ENCODE peak calls at places on chromosome 21, in four cellular contexts. N, H, D and P are unnamed samples.
A peak's percentile ranks its signal among the peaks of the same experiment; 100 is the strongest.

GRCh38 chr21:38136201-38136600 is 120.6 kb upstream of the KCNJ15 start:
- DNase-seq in N (no peak), H (peak; percentile 69), D (no peak), P (no peak)

GRCh38 chr21:43193651-43194302 is 25.0 kb downstream of the CRYAA start:
- DNase-seq in N (no peak), H (peak; percentile 15), D (no peak), P (peak; percentile 41)

GRCh38 chr21:27526451-27526850 is 559.6 kb upstream of the ADAMTS5 start:
- DNase-seq in N (no peak), H (no peak), D (no peak), P (no peak)

GRCh38 chr21:36429672-36430546 is 44.7 kb downstream of the CHAF1B start:
- DNase-seq in N (peak; percentile 84), H (peak; percentile 81), D (peak; percentile 95), P (peak; percentile 97)

GRCh38 chr21:39348040-39348354 is 891 bp downstream of the HMGN1 start:
- DNase-seq in N (no peak), H (no peak), D (no peak), P (no peak)

GRCh38 chr21:45577806-45578801 is 35.9 kb upstream of the SLC19A1 start:
- DNase-seq in N (no peak), H (peak; percentile 82), D (no peak), P (no peak)

GRCh38 chr21:24045775-24046215 is 1561.5 kb downstream of the MRPL39 start:
- DNase-seq in N (peak; percentile 18), H (peak; percentile 22), D (no peak), P (no peak)

GRCh38 chr21:21559285-21560045 is 561.3 kb downstream of the NCAM2 start:
- DNase-seq in N (no peak), H (no peak), D (no peak), P (no peak)

GRCh38 chr21:24310780-24311179 is 1296.5 kb downstream of the MRPL39 start:
- DNase-seq in N (no peak), H (no peak), D (no peak), P (no peak)

GRCh38 chr21:16377857-16378256 is 648.1 kb downstream of the USP25 start:
- DNase-seq in N (no peak), H (no peak), D (no peak), P (no peak)

GRCh38 chr21:27645285-27645684 is 678.4 kb upstream of the ADAMTS5 start:
- DNase-seq in N (no peak), H (no peak), D (no peak), P (no peak)

GRCh38 chr21:17451364-17451869 is 61.4 kb upstream of the CXADR start:
- DNase-seq in N (no peak), H (peak; percentile 29), D (peak; percentile 16), P (no peak)

GRCh38 chr21:14917762-14918161 is 147.0 kb downstream of the NRIP1 start:
- DNase-seq in N (no peak), H (no peak), D (no peak), P (no peak)

GRCh38 chr21:15732290-15732995 is 2.7 kb downstream of the USP25 start:
- DNase-seq in N (no peak), H (no peak), D (no peak), P (no peak)

GRCh38 chr21:16250282-16250681 is 520.5 kb downstream of the USP25 start:
- DNase-seq in N (no peak), H (no peak), D (no peak), P (no peak)

GRCh38 chr21:15088483-15088882 is 23.7 kb upstream of the NRIP1 start:
- DNase-seq in N (no peak), H (no peak), D (no peak), P (no peak)

GRCh38 chr21:38869196-38869595 is 63.5 kb downstream of the ETS2 start:
- DNase-seq in N (no peak), H (peak; percentile 50), D (no peak), P (no peak)

GRCh38 chr21:44557491-44558328 is 885 bp downstream of the KRTAP10-3 start:
- DNase-seq in N (no peak), H (no peak), D (no peak), P (no peak)

GRCh38 chr21:27787046-27787445 is 820.2 kb upstream of the ADAMTS5 start:
- DNase-seq in N (no peak), H (no peak), D (no peak), P (no peak)

GRCh38 chr21:34192646-34193285 is 119.4 kb downstream of the MRPS6 start:
- DNase-seq in N (no peak), H (no peak), D (no peak), P (no peak)

GRCh38 chr21:36260030-36260787 is 59.8 kb upstream of the MORC3 start:
- DNase-seq in N (peak; percentile 51), H (no peak), D (peak; percentile 46), P (no peak)

GRCh38 chr21:38476385-38476784 is 21.9 kb downstream of the ERG start:
- DNase-seq in N (peak; percentile 72), H (no peak), D (no peak), P (no peak)

GRCh38 chr21:45467221-45467779 is 62.3 kb downstream of the COL18A1 start:
- DNase-seq in N (no peak), H (no peak), D (no peak), P (peak; percentile 42)

GRCh38 chr21:19621837-19622496 is 1218.4 kb upstream of the TMPRSS15 start:
- DNase-seq in N (no peak), H (no peak), D (no peak), P (no peak)

GRCh38 chr21:35408401-35408800 is 359.3 kb upstream of the RUNX1 start:
- DNase-seq in N (no peak), H (no peak), D (no peak), P (no peak)

GRCh38 chr21:43972850-43973633 is 39.1 kb upstream of the TRAPPC10 start:
- DNase-seq in N (no peak), H (peak; percentile 33), D (no peak), P (no peak)

GRCh38 chr21:44872568-44873355 is 728 bp downstream of the PTTG1IP start:
- DNase-seq in N (peak; percentile 40), H (peak; percentile 65), D (no peak), P (no peak)

GRCh38 chr21:31298618-31299269 is 45.3 kb downstream of the TIAM1 start:
- DNase-seq in N (no peak), H (no peak), D (no peak), P (no peak)

GRCh38 chr21:18545908-18546307 is 142.3 kb upstream of the TMPRSS15 start:
- DNase-seq in N (no peak), H (no peak), D (no peak), P (no peak)

DNA sequence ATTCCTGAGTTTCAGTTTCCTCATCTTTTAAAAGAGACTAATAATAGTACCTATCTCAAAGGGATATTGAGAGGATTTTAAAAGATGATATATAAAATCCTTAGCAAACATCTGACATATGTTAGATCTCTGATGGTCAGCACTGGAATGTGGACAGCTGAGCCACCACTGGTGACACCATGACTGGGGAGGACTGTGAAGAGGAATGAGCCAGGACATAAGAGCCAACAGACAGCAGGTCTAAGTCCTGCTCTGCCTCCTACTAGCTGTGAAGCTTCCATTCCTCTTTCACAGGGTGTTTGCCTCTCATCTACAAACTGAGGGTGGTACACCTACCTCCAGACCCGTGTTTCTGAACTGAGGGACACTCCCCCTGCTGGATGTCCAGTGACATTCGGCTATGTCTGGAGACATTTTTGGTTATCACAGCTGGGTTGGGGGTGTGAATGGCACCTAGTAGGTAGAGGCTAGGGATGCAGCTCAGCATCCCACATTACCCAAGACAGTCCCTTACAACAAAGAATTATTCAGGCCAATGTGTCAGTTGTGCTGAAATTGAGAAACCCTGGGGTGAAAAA is 109.1 kb upstream of the OLIG2 start:
- DNase-seq in N (no peak), H (no peak), D (no peak), P (no peak)
- TF ChIP-seq CTCF in N (peak; percentile 42), H (no peak), D (no peak), P (peak; percentile 39)

DNA sequence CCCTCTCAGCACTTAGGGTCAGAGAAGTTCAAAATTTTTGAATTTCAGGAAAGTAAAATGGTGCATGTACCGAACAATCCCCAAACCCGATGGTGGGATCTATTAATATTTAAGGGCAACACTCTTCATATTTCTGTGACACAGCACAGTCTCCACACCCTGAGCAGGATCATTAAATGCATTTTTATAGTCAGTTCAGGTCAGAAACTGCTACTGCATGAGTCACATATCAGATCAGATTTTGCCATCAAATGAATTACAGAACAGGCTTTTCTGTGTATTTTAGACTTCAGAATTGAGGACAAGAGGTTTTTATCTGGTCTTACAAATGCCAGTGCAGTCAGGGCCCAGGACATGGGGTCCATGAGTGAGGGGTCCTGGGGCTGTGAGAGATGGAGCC is 79.2 kb downstream of the RIPK4 start:
- DNase-seq in N (no peak), H (no peak), D (no peak), P (no peak)
- TF ChIP-seq CTCF in N (no peak), H (no peak), D (no peak), P (no peak)

DNA sequence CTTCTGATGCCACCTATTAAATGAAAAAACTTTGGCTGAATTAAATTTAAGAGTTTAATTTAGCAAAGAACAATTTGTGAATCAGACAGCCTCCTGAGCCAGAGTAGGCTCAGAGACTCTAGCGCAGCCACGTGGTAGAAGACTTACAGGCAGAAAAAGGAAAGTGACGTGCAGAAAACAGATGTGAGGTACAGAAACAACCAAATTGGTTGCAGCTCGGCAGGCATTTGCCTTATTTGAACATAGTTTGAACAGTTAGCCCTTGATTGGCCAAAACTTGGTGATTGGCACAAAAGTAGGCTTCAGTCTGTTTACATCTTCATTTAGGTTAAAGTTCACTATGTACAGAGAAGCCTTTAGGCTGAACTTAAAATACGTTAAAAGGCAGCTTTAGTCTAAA is 22.9 kb downstream of the TCP10L start:
- DNase-seq in N (peak; percentile 18), H (no peak), D (no peak), P (no peak)
- TF ChIP-seq CTCF in N (no peak), H (peak; percentile 16), D (no peak), P (no peak)

DNA sequence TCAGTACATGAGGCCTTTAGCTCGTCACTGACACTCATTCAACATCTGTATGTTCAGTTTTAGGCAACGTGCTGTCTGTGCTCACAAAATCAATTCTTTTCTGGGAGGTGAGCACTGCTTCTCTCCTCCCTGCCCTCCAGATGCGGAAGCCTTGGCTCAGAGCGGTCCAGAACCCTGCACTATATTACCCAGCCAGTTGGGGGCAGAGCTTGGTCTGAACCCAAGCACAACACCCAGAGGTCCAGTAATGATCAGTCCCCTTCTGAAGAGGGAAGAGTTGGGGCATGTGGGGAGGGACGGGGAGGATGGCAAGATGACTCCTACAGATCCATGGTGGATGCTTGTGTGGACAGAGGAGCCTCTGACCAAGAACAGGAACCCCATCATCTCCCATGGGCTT is 5.6 kb upstream of the DSCAM start:
- DNase-seq in N (no peak), H (no peak), D (no peak), P (no peak)
- TF ChIP-seq CTCF in N (no peak), H (no peak), D (no peak), P (no peak)